ENCODE peak calls at places on chromosomes 11 and 22, in ten cellular contexts. R is lower leg skin, E is A549, J is thoracic aorta, K is fibroblast of lung, Z is adrenal gland, N is Caco-2, U is HCT116, Q is HL-60, Y is hepatocyte. X is an unnamed sample.
A peak's percentile ranks its signal among the peaks of the same experiment; 100 is the strongest.

GRCh38 chr11:47551086-47551485 is 1.8 kb downstream of the CELF1 start:
- DNase-seq in R (no peak), E (peak; percentile 45), J (no peak), K (peak; percentile 46), Z (no peak), N (no peak), U (no peak), Q (peak; percentile 28), Y (peak; percentile 36), X (peak; percentile 25)

GRCh38 chr11:12724301-12725046 is 50.3 kb downstream of the TEAD1 start:
- DNase-seq in R (peak; percentile 75), E (peak; percentile 73), J (peak; percentile 12), K (peak; percentile 96), Z (peak; percentile 90), N (peak; percentile 61), U (peak; percentile 92), Q (no peak), Y (peak; percentile 93), X (no peak)

GRCh38 chr22:27512283-27512761 is 289.2 kb downstream of the MN1 start:
- DNase-seq in R (peak; percentile 65), E (no peak), J (peak; percentile 61), K (peak; percentile 92), Z (peak; percentile 29), N (no peak), U (no peak), Q (no peak), Y (peak; percentile 62), X (no peak)

GRCh38 chr11:87173185-87174039 is 135.7 kb downstream of the TMEM135 start:
- DNase-seq in R (no peak), E (peak; percentile 38), J (no peak), K (peak; percentile 73), Z (no peak), N (no peak), U (peak; percentile 56), Q (no peak), Y (peak; percentile 49), X (peak; percentile 20)

GRCh38 chr22:26174280-26174679 is 5.0 kb downstream of the SEZ6L start:
- DNase-seq in R (no peak), E (peak; percentile 0), J (no peak), K (no peak), Z (no peak), N (peak; percentile 43), U (no peak), Q (no peak), Y (peak; percentile 48), X (no peak)

GRCh38 chr22:33746501-33746928 is 173.8 kb downstream of the LARGE1 start:
- DNase-seq in R (no peak), E (no peak), J (no peak), K (no peak), Z (no peak), N (no peak), U (no peak), Q (no peak), Y (peak; percentile 26), X (no peak)

GRCh38 chr22:43824724-43825485 is 12.8 kb upstream of the EFCAB6 start:
- DNase-seq in R (no peak), E (no peak), J (no peak), K (no peak), Z (peak; percentile 9), N (no peak), U (no peak), Q (no peak), Y (peak; percentile 3), X (no peak)

GRCh38 chr11:17298302-17298701 is 21.8 kb downstream of the NUCB2 start:
- DNase-seq in R (no peak), E (no peak), J (no peak), K (no peak), Z (no peak), N (no peak), U (no peak), Q (no peak), Y (no peak), X (no peak)

GRCh38 chr11:13963949-13964770 is 1.6 kb downstream of the SPON1 start:
- DNase-seq in R (no peak), E (no peak), J (no peak), K (no peak), Z (peak; percentile 19), N (no peak), U (no peak), Q (no peak), Y (peak; percentile 60), X (no peak)

GRCh38 chr11:102085864-102086551 is 24.2 kb upstream of the YAP1 start:
- DNase-seq in R (no peak), E (peak; percentile 62), J (no peak), K (peak; percentile 14), Z (no peak), N (no peak), U (peak; percentile 35), Q (no peak), Y (no peak), X (peak; percentile 20)

GRCh38 chr11:26734706-26735105 is 12.8 kb upstream of the SLC5A12 start:
- DNase-seq in R (no peak), E (no peak), J (no peak), K (no peak), Z (no peak), N (no peak), U (no peak), Q (no peak), Y (no peak), X (no peak)

GRCh38 chr11:69361048-69361447 is 67.1 kb downstream of the MYEOV start:
- DNase-seq in R (peak; percentile 0), E (no peak), J (no peak), K (no peak), Z (no peak), N (no peak), U (no peak), Q (no peak), Y (no peak), X (no peak)

GRCh38 chr11:92642146-92642919 is 327.1 kb upstream of the MTNR1B start:
- DNase-seq in R (no peak), E (no peak), J (no peak), K (no peak), Z (no peak), N (no peak), U (no peak), Q (no peak), Y (no peak), X (no peak)

GRCh38 chr11:74248469-74248868 is 63.0 kb downstream of the P4HA3 start:
- DNase-seq in R (no peak), E (no peak), J (no peak), K (no peak), Z (no peak), N (no peak), U (no peak), Q (no peak), Y (no peak), X (no peak)

GRCh38 chr11:3203221-3204043 is 15.2 kb downstream of the MRGPRG start:
- DNase-seq in R (no peak), E (no peak), J (no peak), K (no peak), Z (no peak), N (peak; percentile 30), U (no peak), Q (no peak), Y (peak; percentile 59), X (no peak)

GRCh38 chr11:66957971-66958231 is 282 bp downstream of the PC start:
- DNase-seq in R (no peak), E (no peak), J (no peak), K (no peak), Z (no peak), N (peak; percentile 60), U (no peak), Q (no peak), Y (no peak), X (no peak)
- H3K4me3 ChIP-seq in R (peak overlapping the region; percentile 44), E (peak overlapping the region; percentile 63), J (peak overlapping the region; percentile 76), K (peak overlapping the region; percentile 67), Z (no peak overlapping the region), N (peak overlapping the region; percentile 58), U (peak overlapping the region; percentile 65), Q (no peak overlapping the region), Y (peak overlapping the region; percentile 31), X (peak overlapping the region; percentile 74)

GRCh38 chr22:18987765-18988164 is 51.7 kb upstream of the PRODH start:
- DNase-seq in R (no peak), E (peak; percentile 24), J (no peak), K (peak; percentile 6), Z (no peak), N (peak; percentile 70), U (no peak), Q (peak; percentile 22), Y (peak; percentile 42), X (no peak)
- TF ChIP-seq CTCF in R (no peak), E (peak; percentile 12), J (no peak), K (peak; percentile 47), Z (peak; percentile 31), N (peak; percentile 40), U (peak; percentile 57), Q (peak; percentile 5), Y (peak; percentile 26), X (no peak)

DNA sequence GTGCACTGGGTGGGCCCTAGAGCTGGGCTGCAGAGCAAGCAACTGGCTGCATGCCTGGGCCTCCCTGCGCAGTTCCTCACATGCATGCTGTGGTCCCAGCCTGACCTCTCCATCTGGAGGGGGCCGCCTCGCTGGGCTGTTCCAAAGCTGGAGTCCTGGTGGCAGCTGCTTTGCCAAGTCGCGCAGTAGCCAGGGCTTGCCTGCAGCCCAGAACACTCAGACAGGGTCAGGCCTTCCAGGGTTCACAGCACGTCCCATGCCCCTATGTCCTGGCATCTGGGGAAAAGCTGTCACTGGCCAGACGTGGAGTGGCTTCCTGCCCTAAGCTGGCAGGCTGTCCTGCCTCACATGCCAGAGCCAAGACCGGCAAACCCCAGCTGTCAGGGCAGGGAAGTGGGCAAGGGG is 16.5 kb upstream of the CDC42EP2 start:
- DNase-seq in R (no peak), E (no peak), J (no peak), K (peak; percentile 97), Z (no peak), N (no peak), U (no peak), Q (no peak), Y (no peak), X (no peak)
- H3K4me3 ChIP-seq in R (no peak overlapping the region), E (no peak overlapping the region), J (no peak overlapping the region), K (no peak overlapping the region), Z (no peak overlapping the region), N (no peak overlapping the region), U (no peak overlapping the region), Q (no peak overlapping the region), Y (no peak overlapping the region), X (no peak overlapping the region)

GRCh38 chr11:133619973-133620372 is 87.7 kb upstream of the OPCML start:
- DNase-seq in R (no peak), E (no peak), J (no peak), K (no peak), Z (no peak), N (no peak), U (no peak), Q (no peak), Y (peak; percentile 30), X (no peak)
- TF ChIP-seq CTCF in R (no peak), E (no peak), J (no peak), K (no peak), Z (no peak), N (peak; percentile 30), U (no peak), Q (no peak), Y (peak; percentile 50), X (peak; percentile 27)

GRCh38 chr11:119901657-119902577 is 172.9 kb upstream of the NECTIN1 start:
- DNase-seq in R (no peak), E (no peak), J (no peak), K (no peak), Z (no peak), N (no peak), U (no peak), Q (no peak), Y (no peak), X (no peak)
- H3K4me3 ChIP-seq in R (no peak overlapping the region), E (no peak overlapping the region), J (no peak overlapping the region), K (no peak overlapping the region), Z (no peak overlapping the region), N (no peak overlapping the region), U (no peak overlapping the region), Q (no peak overlapping the region), Y (no peak overlapping the region), X (no peak overlapping the region)